ENCODE peak calls at places on chromosomes 13 and 19, in seven cellular contexts. G is activated gamma-delta T cell; I is GM12865; R is naive B cell; A is activated naive CD8-positive, alpha-beta T cell treated with anti-CD3 and anti-CD28 coated beads, Interleukin-2, amount 50 U/mL, for 24 hours; Y is AG09319; K is stimulated activated naive CD4-positive, alpha-beta T cell. D is an unnamed sample.

GRCh38 chr13:29484236-29484635 is 111.3 kb downstream of the SLC7A1 start:
- DNase-seq in G (no peak), I (peak; percentile 32), R (peak; percentile 12), A (no peak), Y (no peak), K (no peak), D (no peak)

GRCh38 chr19:52211926-52212571 is 22.2 kb downstream of the PPP2R1A start:
- DNase-seq in G (no peak), I (no peak), R (no peak), A (no peak), Y (no peak), K (no peak), D (no peak)

GRCh38 chr13:107964356-107964755 is 251.0 kb downstream of the LIG4 start:
- DNase-seq in G (no peak), I (no peak), R (no peak), A (no peak), Y (no peak), K (no peak), D (no peak)

GRCh38 chr13:44249439-44249838 is 124.2 kb upstream of the SERP2 start:
- DNase-seq in G (no peak), I (no peak), R (no peak), A (no peak), Y (no peak), K (no peak), D (no peak)

GRCh38 chr13:113491982-113492381 is 1.5 kb upstream of the DCUN1D2 start:
- DNase-seq in G (no peak), I (no peak), R (no peak), A (no peak), Y (no peak), K (no peak), D (no peak)

GRCh38 chr19:19101540-19101939 is 36.7 kb downstream of the TMEM161A start:
- DNase-seq in G (no peak), I (no peak), R (no peak), A (no peak), Y (no peak), K (no peak), D (no peak)

GRCh38 chr19:34667349-34668076 is 9.4 kb downstream of the SCGB2B2 start:
- DNase-seq in G (no peak), I (no peak), R (no peak), A (no peak), Y (no peak), K (no peak), D (no peak)

GRCh38 chr19:1221141-1221903 is 15.7 kb downstream of the STK11 start:
- DNase-seq in G (no peak), I (no peak), R (no peak), A (no peak), Y (no peak), K (no peak), D (peak; percentile 61)

GRCh38 chr19:47369923-47370625 is 21.0 kb downstream of the DHX34 start:
- DNase-seq in G (no peak), I (no peak), R (no peak), A (no peak), Y (no peak), K (no peak), D (no peak)